ENCODE peak calls at places on chromosomes 5 and 9, in seven cellular contexts. D is GM23248, J is GM12878, M is GM23338, W is heart left ventricle, H is breast epithelium, T is PC-9. Z is an unnamed sample.

GRCh38 chr5:76831108-76831447 is 12.2 kb downstream of the F2RL1 start:
- DNase-seq in D (peak; percentile 51), J (peak; percentile 27), M (no peak), W (no peak), H (no peak), T (peak; percentile 46), Z (peak; percentile 93)

GRCh38 chr5:39455645-39456044 is 30.9 kb upstream of the DAB2 start:
- DNase-seq in D (no peak), J (no peak), M (no peak), W (no peak), H (no peak), T (no peak), Z (no peak)

GRCh38 chr9:17004500-17004899 is 130.3 kb upstream of the CNTLN start:
- DNase-seq in D (peak; percentile 57), J (no peak), M (peak; percentile 11), W (no peak), H (no peak), T (no peak), Z (no peak)

GRCh38 chr5:160097981-160098380 is 21.3 kb downstream of the PWWP2A start:
- DNase-seq in D (peak; percentile 7), J (no peak), M (no peak), W (no peak), H (no peak), T (no peak), Z (no peak)

GRCh38 chr9:86676426-86676825 is 270.9 kb downstream of the GAS1 start:
- DNase-seq in D (no peak), J (no peak), M (no peak), W (no peak), H (no peak), T (no peak), Z (no peak)

GRCh38 chr9:12640021-12640587 is 53.1 kb upstream of the TYRP1 start:
- DNase-seq in D (peak; percentile 71), J (no peak), M (peak; percentile 79), W (no peak), H (no peak), T (no peak), Z (peak; percentile 1)

GRCh38 chr5:61366841-61367240 is 34.8 kb downstream of the ZSWIM6 start:
- DNase-seq in D (no peak), J (no peak), M (no peak), W (no peak), H (no peak), T (no peak), Z (no peak)

GRCh38 chr9:4225291-4226119 is 74.4 kb downstream of the GLIS3 start:
- DNase-seq in D (peak; percentile 93), J (no peak), M (peak; percentile 8), W (no peak), H (no peak), T (no peak), Z (no peak)

GRCh38 chr9:72440383-72440782 is 75.4 kb upstream of the ZFAND5 start:
- DNase-seq in D (no peak), J (no peak), M (no peak), W (no peak), H (no peak), T (no peak), Z (no peak)

GRCh38 chr9:128372188-128372641 is 1.0 kb downstream of the URM1 start:
- DNase-seq in D (peak; percentile 44), J (no peak), M (no peak), W (no peak), H (no peak), T (no peak), Z (no peak)

GRCh38 chr5:144467795-144468194 is 297.1 kb downstream of the KCTD16 start:
- DNase-seq in D (peak; percentile 59), J (no peak), M (peak; percentile 89), W (no peak), H (no peak), T (no peak), Z (no peak)

GRCh38 chr9:84271004-84271886 is 69.3 kb downstream of the SLC28A3 start:
- DNase-seq in D (peak; percentile 80), J (no peak), M (peak; percentile 92), W (peak; percentile 54), H (no peak), T (no peak), Z (no peak)

GRCh38 chr5:36599986-36600779 is 6.2 kb upstream of the SLC1A3 start:
- DNase-seq in D (peak; percentile 59), J (no peak), M (no peak), W (no peak), H (no peak), T (no peak), Z (no peak)

GRCh38 chr5:149851211-149851610 is 93.4 kb downstream of the PDE6A start:
- DNase-seq in D (no peak), J (no peak), M (no peak), W (no peak), H (no peak), T (no peak), Z (no peak)

GRCh38 chr9:680106-680505 is 161.4 kb upstream of the DMRT1 start:
- DNase-seq in D (no peak), J (no peak), M (no peak), W (no peak), H (no peak), T (no peak), Z (no peak)

GRCh38 chr5:133440467-133441115 is 171.8 kb downstream of the FSTL4 start:
- DNase-seq in D (peak; percentile 10), J (no peak), M (no peak), W (no peak), H (no peak), T (no peak), Z (no peak)

GRCh38 chr9:123662057-123662776 is 267.7 kb downstream of the DENND1A start:
- DNase-seq in D (no peak), J (peak; percentile 72), M (no peak), W (no peak), H (no peak), T (no peak), Z (no peak)

GRCh38 chr5:66232701-66233100 is 88.6 kb downstream of the SREK1 start:
- DNase-seq in D (no peak), J (no peak), M (peak; percentile 56), W (no peak), H (no peak), T (no peak), Z (no peak)

GRCh38 chr5:171701138-171701537 is 84.5 kb upstream of the SMIM23 start:
- DNase-seq in D (no peak), J (no peak), M (peak; percentile 4), W (peak; percentile 33), H (no peak), T (no peak), Z (no peak)

DNA sequence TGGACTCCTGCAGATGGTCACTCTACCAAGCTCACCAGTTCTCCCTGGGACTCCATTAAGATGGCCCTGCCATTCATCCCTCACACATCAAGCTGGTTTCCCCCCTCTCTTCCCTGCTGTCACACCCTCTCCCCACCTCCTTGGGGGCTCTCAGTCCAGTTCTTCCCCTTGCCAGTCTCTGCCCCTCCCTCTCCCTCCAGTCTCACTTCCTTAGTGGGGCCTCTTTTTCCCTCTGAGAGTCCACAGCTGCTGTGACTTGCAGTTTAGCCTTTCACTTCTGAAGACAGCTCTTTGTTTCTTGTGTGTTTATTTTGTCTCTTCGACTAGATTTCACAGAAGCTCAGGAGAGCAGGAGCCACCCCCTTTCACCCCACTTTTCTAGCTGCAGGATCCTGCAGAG is 10.5 kb downstream of the DOCK2 start:
- DNase-seq in D (no peak), J (no peak), M (no peak), W (no peak), H (no peak), T (no peak), Z (no peak)
- H3K4me1 ChIP-seq in D (peaks cover 38% of the 10 kb centered on the region), J (peaks cover 65% of the 10 kb centered on the region), M (peaks cover 10% of the 10 kb centered on the region), W (peaks cover 23% of the 10 kb centered on the region), H (no peaks in the 10 kb centered on the region), T (no peaks in the 10 kb centered on the region), Z (peaks cover 26% of the 10 kb centered on the region)

DNA sequence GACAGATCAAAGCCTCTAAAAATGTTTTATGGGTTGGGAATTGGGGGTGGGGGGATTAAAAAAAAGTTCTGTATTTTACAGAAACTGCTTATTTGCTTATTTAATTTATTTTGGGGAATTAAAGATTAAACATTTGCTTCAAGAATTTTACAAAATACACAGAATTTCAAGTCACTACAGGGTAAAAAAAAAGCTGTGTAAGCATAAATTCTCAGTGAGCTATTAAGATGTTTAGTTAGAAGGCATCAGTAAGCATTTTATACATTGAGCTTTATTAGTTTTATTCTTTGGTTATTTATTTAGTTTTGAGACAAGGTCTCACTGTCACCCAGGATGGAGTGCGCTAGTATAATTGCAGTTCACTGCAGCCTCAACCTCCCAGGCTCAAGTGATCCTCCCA is 5.2 kb downstream of the BDP1 start:
- DNase-seq in D (no peak), J (no peak), M (no peak), W (no peak), H (no peak), T (no peak), Z (no peak)
- H3K36me3 ChIP-seq in D (peaks cover 48% of the 10 kb centered on the region), J (peaks cover 4% of the 10 kb centered on the region), M (peaks cover 67% of the 10 kb centered on the region), W (peaks cover 73% of the 10 kb centered on the region), H (peaks cover 4% of the 10 kb centered on the region), T (peaks cover 34% of the 10 kb centered on the region), Z (peaks cover 70% of the 10 kb centered on the region)

GRCh38 chr5:112279082-112279481 is 140.0 kb downstream of the EPB41L4A start:
- DNase-seq in D (peak; percentile 3), J (no peak), M (no peak), W (no peak), H (no peak), T (no peak), Z (no peak)

GRCh38 chr5:112275671-112276070 is 143.4 kb downstream of the EPB41L4A start:
- DNase-seq in D (no peak), J (no peak), M (no peak), W (no peak), H (no peak), T (no peak), Z (no peak)

DNA sequence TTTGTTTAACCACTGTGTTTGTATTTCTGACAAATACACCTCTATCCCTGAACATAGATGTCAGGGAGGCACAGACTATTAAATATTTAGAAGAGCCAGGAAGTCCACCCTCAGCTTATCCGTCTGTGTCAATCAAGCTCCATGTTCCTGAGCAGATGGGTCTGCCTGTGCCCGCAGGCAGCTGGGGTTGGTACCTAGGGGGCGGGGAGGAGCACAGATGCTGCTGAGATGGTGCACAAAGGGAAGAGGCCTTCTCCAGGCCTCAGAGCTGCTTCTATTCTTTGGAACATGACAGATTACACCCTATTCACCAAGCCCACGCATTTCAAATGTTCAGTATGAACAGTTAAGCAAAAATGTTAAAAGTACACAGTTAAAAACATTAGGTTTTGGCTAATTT is 142.1 kb downstream of the EPB41L4A start:
- DNase-seq in D (no peak), J (no peak), M (peak; percentile 28), W (no peak), H (no peak), T (no peak), Z (no peak)
- H3K4me1 ChIP-seq in D (no peaks in the 10 kb centered on the region), J (no peaks in the 10 kb centered on the region), M (no peaks in the 10 kb centered on the region), W (no peaks in the 10 kb centered on the region), H (no peaks in the 10 kb centered on the region), T (no peaks in the 10 kb centered on the region), Z (no peaks in the 10 kb centered on the region)

GRCh38 chr5:148421661-148422060 is 37.9 kb downstream of the FBXO38 start:
- DNase-seq in D (no peak), J (no peak), M (no peak), W (no peak), H (no peak), T (no peak), Z (no peak)

GRCh38 chr5:148427370-148428042 is 43.7 kb downstream of the FBXO38 start:
- DNase-seq in D (no peak), J (no peak), M (peak; percentile 26), W (no peak), H (no peak), T (no peak), Z (no peak)

GRCh38 chr5:148428825-148429224 is 45.1 kb downstream of the FBXO38 start:
- DNase-seq in D (no peak), J (no peak), M (no peak), W (no peak), H (no peak), T (no peak), Z (no peak)

GRCh38 chr5:148426514-148426913 is 42.8 kb downstream of the FBXO38 start:
- DNase-seq in D (no peak), J (no peak), M (no peak), W (no peak), H (no peak), T (no peak), Z (no peak)

GRCh38 chr5:148425808-148426207 is 42.0 kb downstream of the FBXO38 start:
- DNase-seq in D (no peak), J (no peak), M (no peak), W (no peak), H (no peak), T (no peak), Z (no peak)
- H3K36me3 ChIP-seq in D (peaks cover 71% of the 10 kb centered on the region), J (peaks cover 12% of the 10 kb centered on the region), M (peaks cover 44% of the 10 kb centered on the region), W (peaks cover 88% of the 10 kb centered on the region), H (peaks cover 38% of the 10 kb centered on the region), T (peaks cover 46% of the 10 kb centered on the region), Z (peaks cover 84% of the 10 kb centered on the region)

Z was measured in SJSA1.